ENCODE peak calls at places on chromosomes 6 and 20, in nine cellular contexts. One of them, this sample, is unnamed. For H3K4me1, the result is how much of the 10 kb centered on the place peaks cover.

GRCh38 chr20:12965212-12965879 is 43.4 kb upstream of the SPTLC3 start:
- DNase-seq in PC-3: peak
- DNase-seq in neural progenitor cell: no peak
- DNase-seq in left ventricle myocardium inferior: no peak
- DNase-seq in psoas muscle: no peak
- DNase-seq in NT2/D1: no peak
- DNase-seq in Peyer's patch: no peak
- DNase-seq in endothelial cell of umbilical vein: no peak
- DNase-seq in left lung: no peak
- DNase-seq in this sample: no peak

GRCh38 chr20:44683263-44684046 is 31.7 kb upstream of the CCN5 start:
- DNase-seq in PC-3: peak
- DNase-seq in neural progenitor cell: peak
- DNase-seq in left ventricle myocardium inferior: peak
- DNase-seq in psoas muscle: no peak
- DNase-seq in NT2/D1: peak
- DNase-seq in Peyer's patch: peak
- DNase-seq in endothelial cell of umbilical vein: peak
- DNase-seq in left lung: no peak
- DNase-seq in this sample: peak

GRCh38 chr20:64068381-64069208 is 5.6 kb downstream of the TCEA2 start:
- DNase-seq in PC-3: no peak
- DNase-seq in neural progenitor cell: no peak
- DNase-seq in left ventricle myocardium inferior: no peak
- DNase-seq in psoas muscle: no peak
- DNase-seq in NT2/D1: no peak
- DNase-seq in Peyer's patch: no peak
- DNase-seq in endothelial cell of umbilical vein: no peak
- DNase-seq in left lung: no peak
- DNase-seq in this sample: no peak

GRCh38 chr6:56102216-56102615 is 145.2 kb downstream of the COL21A1 start:
- DNase-seq in PC-3: peak
- DNase-seq in neural progenitor cell: no peak
- DNase-seq in left ventricle myocardium inferior: no peak
- DNase-seq in psoas muscle: no peak
- DNase-seq in NT2/D1: no peak
- DNase-seq in Peyer's patch: no peak
- DNase-seq in endothelial cell of umbilical vein: no peak
- DNase-seq in left lung: no peak
- DNase-seq in this sample: no peak

GRCh38 chr6:3915076-3915791 is 66.1 kb downstream of the FAM50B start:
- DNase-seq in PC-3: no peak
- DNase-seq in neural progenitor cell: no peak
- DNase-seq in left ventricle myocardium inferior: no peak
- DNase-seq in psoas muscle: no peak
- DNase-seq in NT2/D1: no peak
- DNase-seq in Peyer's patch: no peak
- DNase-seq in endothelial cell of umbilical vein: no peak
- DNase-seq in left lung: no peak
- DNase-seq in this sample: peak

GRCh38 chr6:45631396-45631795 is 253.7 kb upstream of the SUPT3H start:
- DNase-seq in PC-3: peak
- DNase-seq in neural progenitor cell: no peak
- DNase-seq in left ventricle myocardium inferior: no peak
- DNase-seq in psoas muscle: no peak
- DNase-seq in NT2/D1: no peak
- DNase-seq in Peyer's patch: no peak
- DNase-seq in endothelial cell of umbilical vein: no peak
- DNase-seq in left lung: no peak
- DNase-seq in this sample: no peak

GRCh38 chr6:8237668-8238067 is 135.3 kb upstream of the EEF1E1 start:
- DNase-seq in PC-3: no peak
- DNase-seq in neural progenitor cell: no peak
- DNase-seq in left ventricle myocardium inferior: no peak
- DNase-seq in psoas muscle: no peak
- DNase-seq in NT2/D1: no peak
- DNase-seq in Peyer's patch: no peak
- DNase-seq in endothelial cell of umbilical vein: no peak
- DNase-seq in left lung: no peak
- DNase-seq in this sample: no peak

GRCh38 chr6:25315194-25315593 is 36.0 kb downstream of the CARMIL1 start:
- DNase-seq in PC-3: no peak
- DNase-seq in neural progenitor cell: peak
- DNase-seq in left ventricle myocardium inferior: no peak
- DNase-seq in psoas muscle: no peak
- DNase-seq in NT2/D1: no peak
- DNase-seq in Peyer's patch: no peak
- DNase-seq in endothelial cell of umbilical vein: no peak
- DNase-seq in left lung: no peak
- DNase-seq in this sample: no peak

GRCh38 chr6:8743146-8743745 is 307.9 kb upstream of the SLC35B3 start:
- DNase-seq in PC-3: no peak
- DNase-seq in neural progenitor cell: no peak
- DNase-seq in left ventricle myocardium inferior: no peak
- DNase-seq in psoas muscle: no peak
- DNase-seq in NT2/D1: no peak
- DNase-seq in Peyer's patch: no peak
- DNase-seq in endothelial cell of umbilical vein: no peak
- DNase-seq in left lung: no peak
- DNase-seq in this sample: no peak

GRCh38 chr20:2946988-2947961 is 74.0 kb downstream of the PTPRA start:
- DNase-seq in PC-3: no peak
- DNase-seq in neural progenitor cell: peak
- DNase-seq in left ventricle myocardium inferior: no peak
- DNase-seq in psoas muscle: no peak
- DNase-seq in NT2/D1: no peak
- DNase-seq in Peyer's patch: no peak
- DNase-seq in endothelial cell of umbilical vein: no peak
- DNase-seq in left lung: no peak
- DNase-seq in this sample: no peak

DNA sequence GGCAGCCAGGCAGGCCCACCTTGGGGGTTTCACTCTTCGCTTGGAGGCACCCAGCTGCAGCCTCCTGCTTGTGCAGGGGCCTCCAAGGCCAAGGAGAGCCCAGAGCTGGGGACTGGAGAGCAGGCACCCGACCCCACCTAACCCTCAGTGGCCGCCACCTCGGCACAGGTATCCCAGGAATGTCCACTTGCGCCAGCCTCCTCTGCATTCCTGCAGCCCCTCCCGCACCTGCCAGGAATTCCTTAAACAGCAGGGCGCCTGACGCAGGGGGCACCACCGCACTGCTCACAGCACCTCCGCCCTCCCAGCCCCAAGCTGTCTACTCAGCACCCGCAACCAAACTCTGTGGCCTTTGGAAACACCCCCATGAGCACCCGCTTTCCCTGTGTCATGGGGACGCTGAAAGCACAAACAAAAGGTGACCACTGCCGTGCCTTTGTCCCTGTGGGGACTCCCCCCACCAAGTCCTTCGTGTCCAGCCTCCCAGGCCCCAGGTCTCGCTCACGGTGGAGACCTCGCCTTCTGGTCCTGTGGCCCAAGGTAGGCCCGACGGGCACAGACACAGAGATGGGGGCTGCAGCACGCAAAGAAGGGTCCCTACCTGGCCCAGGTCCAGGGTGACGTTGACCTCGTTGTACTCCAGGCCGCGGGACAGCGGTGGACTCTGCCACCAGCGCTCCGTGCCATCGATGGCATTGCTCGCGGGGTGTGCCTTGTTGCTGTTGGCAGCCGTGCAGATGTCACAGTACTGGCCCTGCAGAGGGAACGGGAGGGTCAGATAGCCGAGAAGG is 5.1 kb downstream of the LAMA5 start:
- DNase-seq in PC-3: peak
- DNase-seq in neural progenitor cell: peak
- DNase-seq in left ventricle myocardium inferior: peak
- DNase-seq in psoas muscle: peak
- DNase-seq in NT2/D1: no peak
- DNase-seq in Peyer's patch: no peak
- DNase-seq in endothelial cell of umbilical vein: no peak
- DNase-seq in left lung: peak
- DNase-seq in this sample: peak
- H3K4me1 ChIP-seq in PC-3: half or more
- H3K4me1 ChIP-seq in neural progenitor cell: half or more
- H3K4me1 ChIP-seq in left ventricle myocardium inferior: half or more
- H3K4me1 ChIP-seq in psoas muscle: half or more
- H3K4me1 ChIP-seq in NT2/D1: half or more
- H3K4me1 ChIP-seq in Peyer's patch: under half
- H3K4me1 ChIP-seq in endothelial cell of umbilical vein: half or more
- H3K4me1 ChIP-seq in left lung: half or more
- H3K4me1 ChIP-seq in this sample: under half

DNA sequence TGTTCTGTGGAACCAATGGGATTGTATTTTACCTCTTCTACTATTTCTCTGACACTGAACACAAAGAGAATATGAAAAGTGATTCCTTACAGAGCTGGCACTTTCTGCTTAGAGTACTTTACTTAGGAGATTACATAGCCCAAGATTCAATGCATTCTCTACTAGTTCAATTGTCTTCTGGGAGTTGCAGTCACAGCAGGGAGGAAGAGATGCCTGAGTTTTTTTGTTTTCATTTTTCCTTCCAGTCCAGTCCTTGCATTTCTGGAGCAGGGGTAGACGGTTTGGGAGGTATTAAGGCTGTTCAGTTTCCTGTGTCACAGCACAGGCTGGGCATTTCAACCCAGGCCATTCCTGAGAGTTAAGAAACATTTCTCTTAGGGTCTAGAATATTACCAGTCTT is 42.0 kb upstream of the SLC2A12 start:
- DNase-seq in PC-3: no peak
- DNase-seq in neural progenitor cell: peak
- DNase-seq in left ventricle myocardium inferior: no peak
- DNase-seq in psoas muscle: no peak
- DNase-seq in NT2/D1: no peak
- DNase-seq in Peyer's patch: no peak
- DNase-seq in endothelial cell of umbilical vein: no peak
- DNase-seq in left lung: no peak
- DNase-seq in this sample: no peak
- H3K4me3 ChIP-seq in PC-3: no peak
- H3K4me3 ChIP-seq in neural progenitor cell: no peak
- H3K4me3 ChIP-seq in left ventricle myocardium inferior: no peak
- H3K4me3 ChIP-seq in psoas muscle: no peak
- H3K4me3 ChIP-seq in NT2/D1: no peak
- H3K4me3 ChIP-seq in Peyer's patch: no peak
- H3K4me3 ChIP-seq in endothelial cell of umbilical vein: no peak
- H3K4me3 ChIP-seq in left lung: no peak
- H3K4me3 ChIP-seq in this sample: no peak

DNA sequence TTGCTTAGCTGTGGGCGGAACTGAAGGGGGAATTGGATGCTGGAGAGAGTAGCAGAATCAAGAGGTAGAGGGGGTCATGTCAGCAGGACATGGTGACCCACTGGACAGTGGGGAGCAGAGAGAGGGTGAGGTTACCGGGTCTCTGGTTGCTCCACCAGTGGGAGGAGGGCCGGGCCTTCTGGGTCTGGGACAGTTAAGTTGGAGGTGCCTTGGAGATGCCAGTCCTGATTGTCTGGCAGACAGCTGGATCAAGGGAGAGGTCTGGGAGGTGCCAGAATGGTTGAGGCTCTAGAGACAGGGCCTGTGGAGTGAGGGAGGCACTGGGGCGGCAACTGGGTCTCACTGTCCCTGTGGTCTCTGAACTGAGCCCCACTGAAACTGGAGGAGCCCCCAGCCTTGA is 24.6 kb downstream of the MANBAL start:
- DNase-seq in PC-3: no peak
- DNase-seq in neural progenitor cell: no peak
- DNase-seq in left ventricle myocardium inferior: no peak
- DNase-seq in psoas muscle: no peak
- DNase-seq in NT2/D1: no peak
- DNase-seq in Peyer's patch: no peak
- DNase-seq in endothelial cell of umbilical vein: no peak
- DNase-seq in left lung: peak
- DNase-seq in this sample: no peak
- H3K4me1 ChIP-seq in PC-3: under half
- H3K4me1 ChIP-seq in neural progenitor cell: under half
- H3K4me1 ChIP-seq in left ventricle myocardium inferior: half or more
- H3K4me1 ChIP-seq in psoas muscle: under half
- H3K4me1 ChIP-seq in NT2/D1: under half
- H3K4me1 ChIP-seq in Peyer's patch: under half
- H3K4me1 ChIP-seq in endothelial cell of umbilical vein: under half
- H3K4me1 ChIP-seq in left lung: under half
- H3K4me1 ChIP-seq in this sample: under half

GRCh38 chr6:22145294-22145693 is 151.5 kb downstream of the PRL start:
- DNase-seq in PC-3: no peak
- DNase-seq in neural progenitor cell: no peak
- DNase-seq in left ventricle myocardium inferior: no peak
- DNase-seq in psoas muscle: no peak
- DNase-seq in NT2/D1: no peak
- DNase-seq in Peyer's patch: no peak
- DNase-seq in endothelial cell of umbilical vein: no peak
- DNase-seq in left lung: no peak
- DNase-seq in this sample: no peak
- H3K4me3 ChIP-seq in PC-3: no peak
- H3K4me3 ChIP-seq in neural progenitor cell: no peak
- H3K4me3 ChIP-seq in left ventricle myocardium inferior: peak
- H3K4me3 ChIP-seq in psoas muscle: no peak
- H3K4me3 ChIP-seq in NT2/D1: no peak
- H3K4me3 ChIP-seq in Peyer's patch: no peak
- H3K4me3 ChIP-seq in endothelial cell of umbilical vein: no peak
- H3K4me3 ChIP-seq in left lung: no peak
- H3K4me3 ChIP-seq in this sample: no peak

DNA sequence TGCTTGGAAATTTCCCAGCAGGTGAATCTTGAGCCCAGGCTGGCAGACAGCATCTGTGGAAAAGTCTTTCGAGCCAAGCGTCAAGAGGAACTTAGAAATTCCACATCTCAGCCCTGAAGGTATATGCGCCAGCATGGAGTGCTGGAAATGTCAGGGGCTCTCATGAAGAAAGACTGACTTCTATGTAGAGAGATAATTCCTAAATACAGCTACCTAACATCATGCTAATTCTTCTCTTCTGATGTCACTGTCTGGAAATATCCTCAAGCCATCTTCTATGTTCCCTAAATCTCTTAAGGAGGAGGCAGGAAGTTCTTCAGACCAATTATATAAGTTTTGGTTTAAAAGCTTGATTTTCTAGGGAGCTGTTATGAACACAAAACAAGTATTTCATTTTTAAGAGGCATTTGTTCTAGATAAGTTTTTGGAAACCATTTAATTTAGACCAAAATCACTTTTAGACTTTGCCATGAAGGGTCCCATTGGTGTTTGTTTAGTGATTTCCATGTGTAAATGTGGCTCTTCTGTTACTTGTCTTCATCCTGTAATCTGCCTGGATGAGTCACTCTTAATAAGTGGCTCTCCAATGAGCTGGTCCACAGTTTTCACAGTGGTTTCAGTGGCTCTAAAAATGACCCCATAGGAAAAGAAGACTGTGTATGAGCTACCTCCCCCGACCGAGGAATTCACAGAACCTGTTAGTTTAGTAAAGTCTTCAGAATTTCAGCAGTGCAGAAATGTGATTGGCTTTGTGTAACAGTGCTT is 492.2 kb upstream of the MARCKS start:
- DNase-seq in PC-3: peak
- DNase-seq in neural progenitor cell: no peak
- DNase-seq in left ventricle myocardium inferior: no peak
- DNase-seq in psoas muscle: no peak
- DNase-seq in NT2/D1: no peak
- DNase-seq in Peyer's patch: no peak
- DNase-seq in endothelial cell of umbilical vein: no peak
- DNase-seq in left lung: no peak
- DNase-seq in this sample: no peak
- H3K4me1 ChIP-seq in PC-3: under half
- H3K4me1 ChIP-seq in neural progenitor cell: under half
- H3K4me1 ChIP-seq in left ventricle myocardium inferior: under half
- H3K4me1 ChIP-seq in psoas muscle: under half
- H3K4me1 ChIP-seq in NT2/D1: under half
- H3K4me1 ChIP-seq in Peyer's patch: under half
- H3K4me1 ChIP-seq in endothelial cell of umbilical vein: under half
- H3K4me1 ChIP-seq in left lung: under half
- H3K4me1 ChIP-seq in this sample: under half

GRCh38 chr6:137852346-137852745 is 14.7 kb upstream of the TNFAIP3 start:
- DNase-seq in PC-3: no peak
- DNase-seq in neural progenitor cell: no peak
- DNase-seq in left ventricle myocardium inferior: no peak
- DNase-seq in psoas muscle: no peak
- DNase-seq in NT2/D1: no peak
- DNase-seq in Peyer's patch: no peak
- DNase-seq in endothelial cell of umbilical vein: no peak
- DNase-seq in left lung: no peak
- DNase-seq in this sample: no peak
- H3K4me3 ChIP-seq in PC-3: no peak
- H3K4me3 ChIP-seq in neural progenitor cell: no peak
- H3K4me3 ChIP-seq in left ventricle myocardium inferior: no peak
- H3K4me3 ChIP-seq in psoas muscle: no peak
- H3K4me3 ChIP-seq in NT2/D1: no peak
- H3K4me3 ChIP-seq in Peyer's patch: no peak
- H3K4me3 ChIP-seq in endothelial cell of umbilical vein: no peak
- H3K4me3 ChIP-seq in left lung: no peak
- H3K4me3 ChIP-seq in this sample: no peak

This sample was measured in CD4-positive, alpha-beta memory T cell.